ENCODE peak calls at places on chromosomes 16 and 17, in eight cellular contexts. One of them, this sample, is unnamed.

GRCh38 chr17:83173997-83174858 is 94.8 kb downstream of the METRNL start:
- DNase-seq in DMS 273 treated with DMSO at 0.1 percent for 48 hours: no peak
- DNase-seq in stimulated activated CD4-positive, alpha-beta T cell treated with anti-CD3 and anti-CD28 coated beads, Interleukin-1b, Interleukin-23, amount 100 ng/mL, for 24 hours: no peak
- DNase-seq in fibroblast of lung: no peak
- DNase-seq in posterior vena cava: peak; percentile 80
- DNase-seq in myocyte: peak; percentile 54
- DNase-seq in NCI-H1092 treated with DMSO at 0.1 percent for 48 hours: peak; percentile 21
- DNase-seq in NCI-H1436 treated with DMSO at 0.1 percent for 48 hours: no peak
- DNase-seq in this sample: no peak

GRCh38 chr17:76273435-76273921 is 8.3 kb downstream of the UBALD2 start:
- DNase-seq in DMS 273 treated with DMSO at 0.1 percent for 48 hours: no peak
- DNase-seq in stimulated activated CD4-positive, alpha-beta T cell treated with anti-CD3 and anti-CD28 coated beads, Interleukin-1b, Interleukin-23, amount 100 ng/mL, for 24 hours: no peak
- DNase-seq in myocyte: no peak
- DNase-seq in fibroblast of lung: no peak
- DNase-seq in posterior vena cava: no peak
- DNase-seq in NCI-H1436 treated with DMSO at 0.1 percent for 48 hours: no peak
- DNase-seq in NCI-H1092 treated with DMSO at 0.1 percent for 48 hours: no peak
- DNase-seq in this sample: no peak

GRCh38 chr16:57563487-57563750 is 21.0 kb downstream of the ADGRG5 start:
- DNase-seq in fibroblast of lung: no peak
- DNase-seq in myocyte: no peak
- DNase-seq in posterior vena cava: no peak
- DNase-seq in DMS 273 treated with DMSO at 0.1 percent for 48 hours: no peak
- DNase-seq in NCI-H1092 treated with DMSO at 0.1 percent for 48 hours: no peak
- DNase-seq in stimulated activated CD4-positive, alpha-beta T cell treated with anti-CD3 and anti-CD28 coated beads, Interleukin-1b, Interleukin-23, amount 100 ng/mL, for 24 hours: no peak
- DNase-seq in NCI-H1436 treated with DMSO at 0.1 percent for 48 hours: no peak
- DNase-seq in this sample: no peak

GRCh38 chr17:31294231-31294630 is 2.8 kb downstream of the OMG start:
- DNase-seq in myocyte: no peak
- DNase-seq in fibroblast of lung: no peak
- DNase-seq in DMS 273 treated with DMSO at 0.1 percent for 48 hours: no peak
- DNase-seq in posterior vena cava: no peak
- DNase-seq in stimulated activated CD4-positive, alpha-beta T cell treated with anti-CD3 and anti-CD28 coated beads, Interleukin-1b, Interleukin-23, amount 100 ng/mL, for 24 hours: no peak
- DNase-seq in NCI-H1436 treated with DMSO at 0.1 percent for 48 hours: no peak
- DNase-seq in NCI-H1092 treated with DMSO at 0.1 percent for 48 hours: no peak
- DNase-seq in this sample: no peak

GRCh38 chr16:1481906-1482835 is 6.6 kb downstream of the PTX4 start:
- DNase-seq in myocyte: no peak
- DNase-seq in DMS 273 treated with DMSO at 0.1 percent for 48 hours: no peak
- DNase-seq in stimulated activated CD4-positive, alpha-beta T cell treated with anti-CD3 and anti-CD28 coated beads, Interleukin-1b, Interleukin-23, amount 100 ng/mL, for 24 hours: no peak
- DNase-seq in fibroblast of lung: no peak
- DNase-seq in posterior vena cava: no peak
- DNase-seq in NCI-H1436 treated with DMSO at 0.1 percent for 48 hours: no peak
- DNase-seq in NCI-H1092 treated with DMSO at 0.1 percent for 48 hours: no peak
- DNase-seq in this sample: no peak

GRCh38 chr16:66934138-66934838 is at the start of gene CIAO2B:
- DNase-seq in myocyte: peak; percentile 91
- DNase-seq in stimulated activated CD4-positive, alpha-beta T cell treated with anti-CD3 and anti-CD28 coated beads, Interleukin-1b, Interleukin-23, amount 100 ng/mL, for 24 hours: peak; percentile 80
- DNase-seq in posterior vena cava: peak; percentile 97
- DNase-seq in NCI-H1436 treated with DMSO at 0.1 percent for 48 hours: peak; percentile 2
- DNase-seq in DMS 273 treated with DMSO at 0.1 percent for 48 hours: no peak
- DNase-seq in NCI-H1092 treated with DMSO at 0.1 percent for 48 hours: peak; percentile 79
- DNase-seq in fibroblast of lung: peak; percentile 84
- DNase-seq in this sample: peak; percentile 87

GRCh38 chr17:3695723-3696411 is at the start of gene P2RX5:
- DNase-seq in NCI-H1092 treated with DMSO at 0.1 percent for 48 hours: no peak
- DNase-seq in fibroblast of lung: no peak
- DNase-seq in DMS 273 treated with DMSO at 0.1 percent for 48 hours: no peak
- DNase-seq in stimulated activated CD4-positive, alpha-beta T cell treated with anti-CD3 and anti-CD28 coated beads, Interleukin-1b, Interleukin-23, amount 100 ng/mL, for 24 hours: no peak
- DNase-seq in NCI-H1436 treated with DMSO at 0.1 percent for 48 hours: no peak
- DNase-seq in posterior vena cava: no peak
- DNase-seq in myocyte: no peak
- DNase-seq in this sample: no peak

GRCh38 chr16:10180771-10181163 is 1.5 kb downstream of the GRIN2A start:
- DNase-seq in posterior vena cava: no peak
- DNase-seq in NCI-H1436 treated with DMSO at 0.1 percent for 48 hours: no peak
- DNase-seq in stimulated activated CD4-positive, alpha-beta T cell treated with anti-CD3 and anti-CD28 coated beads, Interleukin-1b, Interleukin-23, amount 100 ng/mL, for 24 hours: peak; percentile 14
- DNase-seq in NCI-H1092 treated with DMSO at 0.1 percent for 48 hours: no peak
- DNase-seq in myocyte: no peak
- DNase-seq in DMS 273 treated with DMSO at 0.1 percent for 48 hours: no peak
- DNase-seq in fibroblast of lung: no peak
- DNase-seq in this sample: no peak

GRCh38 chr16:5062790-5063765 is 2.7 kb downstream of the C16orf89 start:
- DNase-seq in stimulated activated CD4-positive, alpha-beta T cell treated with anti-CD3 and anti-CD28 coated beads, Interleukin-1b, Interleukin-23, amount 100 ng/mL, for 24 hours: no peak
- DNase-seq in fibroblast of lung: no peak
- DNase-seq in NCI-H1092 treated with DMSO at 0.1 percent for 48 hours: no peak
- DNase-seq in NCI-H1436 treated with DMSO at 0.1 percent for 48 hours: no peak
- DNase-seq in posterior vena cava: peak; percentile 58
- DNase-seq in DMS 273 treated with DMSO at 0.1 percent for 48 hours: no peak
- DNase-seq in myocyte: no peak
- DNase-seq in this sample: no peak

GRCh38 chr17:74042744-74043486 is 160.6 kb upstream of the RPL38 start:
- DNase-seq in NCI-H1092 treated with DMSO at 0.1 percent for 48 hours: no peak
- DNase-seq in posterior vena cava: no peak
- DNase-seq in myocyte: peak; percentile 13
- DNase-seq in DMS 273 treated with DMSO at 0.1 percent for 48 hours: no peak
- DNase-seq in NCI-H1436 treated with DMSO at 0.1 percent for 48 hours: no peak
- DNase-seq in fibroblast of lung: peak; percentile 31
- DNase-seq in stimulated activated CD4-positive, alpha-beta T cell treated with anti-CD3 and anti-CD28 coated beads, Interleukin-1b, Interleukin-23, amount 100 ng/mL, for 24 hours: peak; percentile 13
- DNase-seq in this sample: peak; percentile 92

GRCh38 chr17:72984925-72985322 is 107.6 kb downstream of the SLC39A11 start:
- DNase-seq in DMS 273 treated with DMSO at 0.1 percent for 48 hours: no peak
- DNase-seq in fibroblast of lung: no peak
- DNase-seq in stimulated activated CD4-positive, alpha-beta T cell treated with anti-CD3 and anti-CD28 coated beads, Interleukin-1b, Interleukin-23, amount 100 ng/mL, for 24 hours: no peak
- DNase-seq in NCI-H1436 treated with DMSO at 0.1 percent for 48 hours: no peak
- DNase-seq in myocyte: no peak
- DNase-seq in NCI-H1092 treated with DMSO at 0.1 percent for 48 hours: no peak
- DNase-seq in posterior vena cava: no peak
- DNase-seq in this sample: no peak

GRCh38 chr16:59478806-59479205 is 744.7 kb upstream of the GOT2 start:
- DNase-seq in NCI-H1092 treated with DMSO at 0.1 percent for 48 hours: no peak
- DNase-seq in myocyte: no peak
- DNase-seq in stimulated activated CD4-positive, alpha-beta T cell treated with anti-CD3 and anti-CD28 coated beads, Interleukin-1b, Interleukin-23, amount 100 ng/mL, for 24 hours: no peak
- DNase-seq in DMS 273 treated with DMSO at 0.1 percent for 48 hours: no peak
- DNase-seq in NCI-H1436 treated with DMSO at 0.1 percent for 48 hours: no peak
- DNase-seq in fibroblast of lung: no peak
- DNase-seq in posterior vena cava: no peak
- DNase-seq in this sample: no peak

GRCh38 chr16:46830417-46830901 is 521 bp downstream of the C16orf87 start:
- DNase-seq in NCI-H1436 treated with DMSO at 0.1 percent for 48 hours: no peak
- DNase-seq in posterior vena cava: peak; percentile 85
- DNase-seq in fibroblast of lung: no peak
- DNase-seq in myocyte: no peak
- DNase-seq in NCI-H1092 treated with DMSO at 0.1 percent for 48 hours: no peak
- DNase-seq in stimulated activated CD4-positive, alpha-beta T cell treated with anti-CD3 and anti-CD28 coated beads, Interleukin-1b, Interleukin-23, amount 100 ng/mL, for 24 hours: peak; percentile 15
- DNase-seq in DMS 273 treated with DMSO at 0.1 percent for 48 hours: peak; percentile 24
- DNase-seq in this sample: no peak

GRCh38 chr17:58338907-58339774 is 10.5 kb upstream of the TSPOAP1 start:
- DNase-seq in myocyte: peak; percentile 56
- DNase-seq in stimulated activated CD4-positive, alpha-beta T cell treated with anti-CD3 and anti-CD28 coated beads, Interleukin-1b, Interleukin-23, amount 100 ng/mL, for 24 hours: peak; percentile 58
- DNase-seq in DMS 273 treated with DMSO at 0.1 percent for 48 hours: no peak
- DNase-seq in posterior vena cava: peak; percentile 89
- DNase-seq in NCI-H1092 treated with DMSO at 0.1 percent for 48 hours: no peak
- DNase-seq in fibroblast of lung: peak; percentile 70
- DNase-seq in NCI-H1436 treated with DMSO at 0.1 percent for 48 hours: no peak
- DNase-seq in this sample: peak; percentile 84

GRCh38 chr16:80931985-80932720 is 74.5 kb downstream of the CMC2 start:
- DNase-seq in DMS 273 treated with DMSO at 0.1 percent for 48 hours: no peak
- DNase-seq in stimulated activated CD4-positive, alpha-beta T cell treated with anti-CD3 and anti-CD28 coated beads, Interleukin-1b, Interleukin-23, amount 100 ng/mL, for 24 hours: peak; percentile 6
- DNase-seq in posterior vena cava: peak; percentile 91
- DNase-seq in myocyte: peak; percentile 39
- DNase-seq in NCI-H1092 treated with DMSO at 0.1 percent for 48 hours: peak; percentile 82
- DNase-seq in fibroblast of lung: peak; percentile 50
- DNase-seq in NCI-H1436 treated with DMSO at 0.1 percent for 48 hours: no peak
- DNase-seq in this sample: peak; percentile 56

GRCh38 chr16:71311553-71312158 is 22.5 kb upstream of the CMTR2 start:
- DNase-seq in NCI-H1436 treated with DMSO at 0.1 percent for 48 hours: no peak
- DNase-seq in myocyte: peak; percentile 44
- DNase-seq in posterior vena cava: no peak
- DNase-seq in NCI-H1092 treated with DMSO at 0.1 percent for 48 hours: peak; percentile 50
- DNase-seq in DMS 273 treated with DMSO at 0.1 percent for 48 hours: no peak
- DNase-seq in fibroblast of lung: peak; percentile 6
- DNase-seq in stimulated activated CD4-positive, alpha-beta T cell treated with anti-CD3 and anti-CD28 coated beads, Interleukin-1b, Interleukin-23, amount 100 ng/mL, for 24 hours: no peak
- DNase-seq in this sample: peak; percentile 41

GRCh38 chr16:709651-710499 is 4.3 kb upstream of the FBXL16 start:
- DNase-seq in posterior vena cava: no peak
- DNase-seq in myocyte: peak; percentile 94
- DNase-seq in stimulated activated CD4-positive, alpha-beta T cell treated with anti-CD3 and anti-CD28 coated beads, Interleukin-1b, Interleukin-23, amount 100 ng/mL, for 24 hours: no peak
- DNase-seq in fibroblast of lung: peak; percentile 85
- DNase-seq in DMS 273 treated with DMSO at 0.1 percent for 48 hours: peak; percentile 79
- DNase-seq in NCI-H1092 treated with DMSO at 0.1 percent for 48 hours: peak; percentile 81
- DNase-seq in NCI-H1436 treated with DMSO at 0.1 percent for 48 hours: peak; percentile 74
- DNase-seq in this sample: no peak

GRCh38 chr17:17792143-17792550 is 44.6 kb downstream of the SREBF1 start:
- DNase-seq in fibroblast of lung: no peak
- DNase-seq in NCI-H1436 treated with DMSO at 0.1 percent for 48 hours: no peak
- DNase-seq in DMS 273 treated with DMSO at 0.1 percent for 48 hours: no peak
- DNase-seq in posterior vena cava: no peak
- DNase-seq in stimulated activated CD4-positive, alpha-beta T cell treated with anti-CD3 and anti-CD28 coated beads, Interleukin-1b, Interleukin-23, amount 100 ng/mL, for 24 hours: no peak
- DNase-seq in NCI-H1092 treated with DMSO at 0.1 percent for 48 hours: peak; percentile 50
- DNase-seq in myocyte: no peak
- DNase-seq in this sample: no peak

GRCh38 chr17:9842057-9842758 is 16.5 kb downstream of the GLP2R start:
- DNase-seq in DMS 273 treated with DMSO at 0.1 percent for 48 hours: no peak
- DNase-seq in NCI-H1436 treated with DMSO at 0.1 percent for 48 hours: no peak
- DNase-seq in NCI-H1092 treated with DMSO at 0.1 percent for 48 hours: no peak
- DNase-seq in myocyte: no peak
- DNase-seq in fibroblast of lung: peak; percentile 90
- DNase-seq in posterior vena cava: no peak
- DNase-seq in stimulated activated CD4-positive, alpha-beta T cell treated with anti-CD3 and anti-CD28 coated beads, Interleukin-1b, Interleukin-23, amount 100 ng/mL, for 24 hours: no peak
- DNase-seq in this sample: no peak

GRCh38 chr17:10681866-10682446 is 15.4 kb downstream of the SCO1 start:
- DNase-seq in myocyte: peak; percentile 36
- DNase-seq in DMS 273 treated with DMSO at 0.1 percent for 48 hours: no peak
- DNase-seq in posterior vena cava: no peak
- DNase-seq in stimulated activated CD4-positive, alpha-beta T cell treated with anti-CD3 and anti-CD28 coated beads, Interleukin-1b, Interleukin-23, amount 100 ng/mL, for 24 hours: no peak
- DNase-seq in NCI-H1092 treated with DMSO at 0.1 percent for 48 hours: no peak
- DNase-seq in fibroblast of lung: peak; percentile 15
- DNase-seq in NCI-H1436 treated with DMSO at 0.1 percent for 48 hours: no peak
- DNase-seq in this sample: peak; percentile 29

GRCh38 chr16:89103156-89103555 is 9.5 kb downstream of the ACSF3 start:
- DNase-seq in posterior vena cava: peak; percentile 45
- DNase-seq in myocyte: no peak
- DNase-seq in NCI-H1092 treated with DMSO at 0.1 percent for 48 hours: no peak
- DNase-seq in NCI-H1436 treated with DMSO at 0.1 percent for 48 hours: no peak
- DNase-seq in fibroblast of lung: no peak
- DNase-seq in stimulated activated CD4-positive, alpha-beta T cell treated with anti-CD3 and anti-CD28 coated beads, Interleukin-1b, Interleukin-23, amount 100 ng/mL, for 24 hours: no peak
- DNase-seq in DMS 273 treated with DMSO at 0.1 percent for 48 hours: no peak
- DNase-seq in this sample: no peak

GRCh38 chr16:25481636-25482035 is 210.1 kb upstream of the HS3ST4 start:
- DNase-seq in DMS 273 treated with DMSO at 0.1 percent for 48 hours: no peak
- DNase-seq in stimulated activated CD4-positive, alpha-beta T cell treated with anti-CD3 and anti-CD28 coated beads, Interleukin-1b, Interleukin-23, amount 100 ng/mL, for 24 hours: no peak
- DNase-seq in NCI-H1436 treated with DMSO at 0.1 percent for 48 hours: no peak
- DNase-seq in fibroblast of lung: no peak
- DNase-seq in NCI-H1092 treated with DMSO at 0.1 percent for 48 hours: no peak
- DNase-seq in myocyte: no peak
- DNase-seq in posterior vena cava: no peak
- DNase-seq in this sample: no peak

GRCh38 chr16:30351586-30352419 is 3.3 kb downstream of the CD2BP2 start:
- DNase-seq in posterior vena cava: peak; percentile 94
- DNase-seq in DMS 273 treated with DMSO at 0.1 percent for 48 hours: no peak
- DNase-seq in fibroblast of lung: peak; percentile 96
- DNase-seq in myocyte: peak; percentile 84
- DNase-seq in stimulated activated CD4-positive, alpha-beta T cell treated with anti-CD3 and anti-CD28 coated beads, Interleukin-1b, Interleukin-23, amount 100 ng/mL, for 24 hours: no peak
- DNase-seq in NCI-H1436 treated with DMSO at 0.1 percent for 48 hours: no peak
- DNase-seq in NCI-H1092 treated with DMSO at 0.1 percent for 48 hours: no peak
- DNase-seq in this sample: no peak